ENCODE peak calls at places on chromosomes 3 and 15, in five cellular contexts. H is GM12891, U is ovary, G is endothelial cell of umbilical vein, A is testis. E is an unnamed sample.

GRCh38 chr3:19293295-19293694 is 145.0 kb downstream of the KCNH8 start:
- DNase-seq in H (no peak), U (no peak), G (no peak), A (no peak), E (no peak)

GRCh38 chr15:82942691-82943090 is 9.8 kb downstream of the HOMER2 start:
- DNase-seq in H (no peak), U (no peak), G (no peak), A (no peak), E (no peak)

GRCh38 chr3:183477801-183478456 is 49.5 kb upstream of the MCF2L2 start:
- DNase-seq in H (no peak), U (no peak), G (no peak), A (peak; percentile 29), E (no peak)

GRCh38 chr3:19147905-19148767 is at the start of gene KCNH8:
- DNase-seq in H (no peak), U (no peak), G (no peak), A (peak; percentile 72), E (no peak)

GRCh38 chr15:81046290-81046689 is 45.6 kb downstream of the TLNRD1 start:
- DNase-seq in H (no peak), U (no peak), G (no peak), A (no peak), E (no peak)

GRCh38 chr15:29734917-29735572 is 87.2 kb downstream of the TJP1 start:
- DNase-seq in H (no peak), U (no peak), G (no peak), A (no peak), E (no peak)

GRCh38 chr3:46830801-46831200 is 32.4 kb downstream of the MYL3 start:
- DNase-seq in H (no peak), U (no peak), G (no peak), A (no peak), E (no peak)

GRCh38 chr3:9141903-9142302 is 107.5 kb downstream of the SRGAP3 start:
- DNase-seq in H (no peak), U (no peak), G (no peak), A (no peak), E (no peak)

GRCh38 chr3:41323455-41323854 is 124.2 kb downstream of the CTNNB1 start:
- DNase-seq in H (no peak), U (no peak), G (no peak), A (no peak), E (no peak)
- TF ChIP-seq POLR2A in H (no peak), U (no peak), G (no peak), A (no peak), E (no peak)

GRCh38 chr3:73045391-73045790 is 16.1 kb upstream of the EBLN2 start:
- DNase-seq in H (no peak), U (no peak), G (no peak), A (no peak), E (peak; percentile 12)
- TF ChIP-seq POLR2A in H (no peak), U (no peak), G (no peak), A (no peak), E (no peak)

GRCh38 chr15:72198410-72199270 is 1.1 kb upstream of the GRAMD2A start:
- DNase-seq in H (no peak), U (no peak), G (no peak), A (no peak), E (no peak)
- TF ChIP-seq POLR2A in H (peak; percentile 41), U (no peak), G (no peak), A (no peak), E (no peak)

GRCh38 chr15:38671675-38672141 is 107.1 kb upstream of the RASGRP1 start:
- DNase-seq in H (no peak), U (no peak), G (no peak), A (no peak), E (no peak)
- TF ChIP-seq POLR2A in H (no peak), U (no peak), G (no peak), A (no peak), E (no peak)

GRCh38 chr3:69196876-69197275 is 74.5 kb upstream of the LMOD3 start:
- DNase-seq in H (no peak), U (no peak), G (no peak), A (no peak), E (no peak)
- TF ChIP-seq POLR2A in H (no peak), U (no peak), G (no peak), A (no peak), E (no peak)

DNA sequence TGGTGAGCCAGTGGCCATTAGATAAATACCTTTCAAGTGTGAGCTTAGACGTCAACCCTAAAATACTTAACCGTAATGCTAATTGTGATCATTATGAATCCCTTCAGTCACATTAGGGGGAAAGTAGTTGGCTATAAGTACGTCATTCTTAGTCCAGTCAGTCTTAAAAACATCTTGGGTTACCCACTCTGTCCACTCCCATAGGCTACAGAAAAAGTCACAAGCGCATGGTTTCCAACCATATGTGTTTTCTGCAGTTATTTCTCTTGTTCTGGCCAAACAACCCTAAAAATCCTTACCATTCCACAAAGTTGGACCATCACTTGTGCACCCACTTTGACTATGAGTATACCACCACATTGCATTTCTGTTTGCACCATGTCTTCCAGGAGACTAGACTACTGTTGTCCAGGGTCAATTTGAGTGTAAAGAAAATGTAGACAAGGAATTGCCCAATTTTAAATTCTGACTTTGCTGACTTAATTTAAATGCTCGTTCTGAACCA is 3.3 kb downstream of the RPL15 start:
- DNase-seq in H (no peak), U (no peak), G (no peak), A (no peak), E (no peak)
- TF ChIP-seq POLR2A in H (peak; percentile 82), U (no peak), G (no peak), A (no peak), E (no peak)

GRCh38 chr15:50355980-50356379 is 982 bp upstream of the GABPB1 start:
- DNase-seq in H (no peak), U (no peak), G (no peak), A (no peak), E (no peak)

GRCh38 chr15:50353251-50353998 is 1.6 kb downstream of the GABPB1 start:
- DNase-seq in H (no peak), U (no peak), G (peak; percentile 78), A (no peak), E (peak; percentile 52)

GRCh38 chr15:50355612-50355905 is 561 bp upstream of the GABPB1 start:
- DNase-seq in H (no peak), U (no peak), G (no peak), A (no peak), E (no peak)

GRCh38 chr15:50354838-50355611 is at the start of gene GABPB1:
- DNase-seq in H (peak; percentile 66), U (peak; percentile 91), G (peak; percentile 93), A (peak; percentile 93), E (peak; percentile 95)

DNA sequence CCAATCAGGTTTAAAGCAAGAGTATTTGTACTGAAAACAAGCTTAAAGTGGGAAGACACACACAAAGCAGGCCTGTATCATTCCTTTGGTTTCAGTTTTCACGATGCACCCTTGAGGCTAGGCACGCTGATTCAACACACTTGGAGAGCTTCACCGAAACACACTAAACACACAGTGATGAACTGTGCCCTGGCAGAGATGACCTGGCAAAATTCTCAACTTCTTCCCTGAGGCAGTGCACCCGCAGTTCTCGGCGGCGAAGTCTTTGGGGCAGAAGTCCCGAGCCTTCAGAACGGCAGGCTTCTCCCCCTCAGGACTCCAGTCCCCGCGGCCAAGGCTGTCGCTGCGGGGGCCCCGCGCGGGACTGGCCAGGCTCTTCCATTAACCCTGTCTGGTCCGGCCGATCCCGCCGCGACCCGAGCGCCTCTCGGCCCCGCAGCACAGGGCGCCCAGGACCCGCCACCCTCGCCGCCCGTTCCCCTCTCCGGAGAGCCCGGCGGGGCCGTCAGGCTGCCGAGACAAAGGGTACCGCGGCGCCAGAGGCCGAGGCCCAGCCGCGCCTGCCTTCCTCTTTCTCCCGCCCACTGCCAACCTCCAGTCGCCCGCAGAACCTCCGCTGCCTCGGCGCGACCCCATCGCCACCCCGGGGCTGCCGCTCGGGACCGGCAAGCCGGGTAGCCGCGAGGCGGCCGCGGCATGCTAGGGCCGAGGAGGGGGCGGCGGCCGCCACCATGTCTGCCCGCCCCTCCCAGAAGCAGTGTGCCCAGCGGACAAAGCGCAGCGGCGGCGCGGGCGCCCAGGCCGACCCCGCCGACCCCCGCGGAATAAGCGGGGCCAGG is 780 bp downstream of the GABPB1 start:
- DNase-seq in H (peak; percentile 31), U (peak; percentile 68), G (peak; percentile 92), A (peak; percentile 72), E (peak; percentile 80)
- TF ChIP-seq POLR2A in H (peak; percentile 93), U (peak; percentile 54), G (peak; percentile 91), A (no peak), E (peak; percentile 69)

E was measured in NB4.